ENCODE peak calls at places on chromosome 7, in nine cellular contexts. One of them, this sample, is unnamed.

GRCh38 chr7:2715341-2716231 is 27.6 kb downstream of the AMZ1 start:
- DNase-seq in tibial nerve: no peak
- DNase-seq in dorsolateral prefrontal cortex: no peak
- DNase-seq in sigmoid colon: no peak
- DNase-seq in endodermal cell: no peak
- DNase-seq in CD8-positive, alpha-beta T cell: no peak
- DNase-seq in brain microvascular endothelial cell: peak
- DNase-seq in cardiac muscle cell: peak
- DNase-seq in neural progenitor cell: no peak
- DNase-seq in this sample: no peak

GRCh38 chr7:99742737-99743394 is 7.9 kb upstream of the CYP3A7 start:
- DNase-seq in neural progenitor cell: no peak
- DNase-seq in tibial nerve: no peak
- DNase-seq in cardiac muscle cell: no peak
- DNase-seq in brain microvascular endothelial cell: no peak
- DNase-seq in sigmoid colon: no peak
- DNase-seq in endodermal cell: no peak
- DNase-seq in CD8-positive, alpha-beta T cell: no peak
- DNase-seq in dorsolateral prefrontal cortex: no peak
- DNase-seq in this sample: no peak

GRCh38 chr7:93817561-93817960 is 73.0 kb downstream of the TFPI2 start:
- DNase-seq in neural progenitor cell: no peak
- DNase-seq in tibial nerve: no peak
- DNase-seq in dorsolateral prefrontal cortex: no peak
- DNase-seq in cardiac muscle cell: no peak
- DNase-seq in endodermal cell: no peak
- DNase-seq in CD8-positive, alpha-beta T cell: no peak
- DNase-seq in brain microvascular endothelial cell: peak
- DNase-seq in sigmoid colon: no peak
- DNase-seq in this sample: no peak

GRCh38 chr7:149780056-149780455 is 6.7 kb upstream of the ZNF467 start:
- DNase-seq in tibial nerve: no peak
- DNase-seq in brain microvascular endothelial cell: no peak
- DNase-seq in endodermal cell: no peak
- DNase-seq in neural progenitor cell: no peak
- DNase-seq in cardiac muscle cell: no peak
- DNase-seq in sigmoid colon: no peak
- DNase-seq in dorsolateral prefrontal cortex: no peak
- DNase-seq in CD8-positive, alpha-beta T cell: no peak
- DNase-seq in this sample: no peak

GRCh38 chr7:135925205-135925604 is 52.0 kb downstream of the MTPN start:
- DNase-seq in neural progenitor cell: no peak
- DNase-seq in dorsolateral prefrontal cortex: no peak
- DNase-seq in CD8-positive, alpha-beta T cell: no peak
- DNase-seq in sigmoid colon: no peak
- DNase-seq in endodermal cell: no peak
- DNase-seq in cardiac muscle cell: no peak
- DNase-seq in tibial nerve: no peak
- DNase-seq in brain microvascular endothelial cell: peak
- DNase-seq in this sample: no peak

GRCh38 chr7:27351137-27351536 is 108.5 kb downstream of the EVX1 start:
- DNase-seq in brain microvascular endothelial cell: no peak
- DNase-seq in dorsolateral prefrontal cortex: no peak
- DNase-seq in tibial nerve: no peak
- DNase-seq in endodermal cell: no peak
- DNase-seq in cardiac muscle cell: no peak
- DNase-seq in neural progenitor cell: no peak
- DNase-seq in CD8-positive, alpha-beta T cell: no peak
- DNase-seq in sigmoid colon: no peak
- DNase-seq in this sample: no peak

GRCh38 chr7:24573008-24573553 is at the start of gene PALS2:
- DNase-seq in CD8-positive, alpha-beta T cell: peak
- DNase-seq in tibial nerve: peak
- DNase-seq in sigmoid colon: peak
- DNase-seq in dorsolateral prefrontal cortex: peak
- DNase-seq in brain microvascular endothelial cell: peak
- DNase-seq in neural progenitor cell: peak
- DNase-seq in cardiac muscle cell: peak
- DNase-seq in endodermal cell: peak
- DNase-seq in this sample: peak

GRCh38 chr7:16431646-16432424 is 10.5 kb upstream of the CRPPA start:
- DNase-seq in brain microvascular endothelial cell: no peak
- DNase-seq in CD8-positive, alpha-beta T cell: no peak
- DNase-seq in dorsolateral prefrontal cortex: no peak
- DNase-seq in cardiac muscle cell: peak
- DNase-seq in endodermal cell: peak
- DNase-seq in sigmoid colon: no peak
- DNase-seq in neural progenitor cell: peak
- DNase-seq in tibial nerve: peak
- DNase-seq in this sample: no peak

GRCh38 chr7:35831208-35831607 is 30.4 kb downstream of the SEPTIN7 start:
- DNase-seq in neural progenitor cell: peak
- DNase-seq in tibial nerve: no peak
- DNase-seq in sigmoid colon: no peak
- DNase-seq in CD8-positive, alpha-beta T cell: no peak
- DNase-seq in cardiac muscle cell: peak
- DNase-seq in endodermal cell: no peak
- DNase-seq in brain microvascular endothelial cell: no peak
- DNase-seq in dorsolateral prefrontal cortex: no peak
- DNase-seq in this sample: no peak

GRCh38 chr7:120473352-120473751 is 200.4 kb downstream of the KCND2 start:
- DNase-seq in endodermal cell: no peak
- DNase-seq in brain microvascular endothelial cell: no peak
- DNase-seq in cardiac muscle cell: no peak
- DNase-seq in tibial nerve: no peak
- DNase-seq in neural progenitor cell: no peak
- DNase-seq in dorsolateral prefrontal cortex: no peak
- DNase-seq in sigmoid colon: no peak
- DNase-seq in CD8-positive, alpha-beta T cell: no peak
- DNase-seq in this sample: peak

GRCh38 chr7:128883622-128884549 is 21.2 kb downstream of the ATP6V1F start:
- DNase-seq in sigmoid colon: peak
- DNase-seq in neural progenitor cell: peak
- DNase-seq in dorsolateral prefrontal cortex: peak
- DNase-seq in brain microvascular endothelial cell: peak
- DNase-seq in cardiac muscle cell: peak
- DNase-seq in CD8-positive, alpha-beta T cell: peak
- DNase-seq in endodermal cell: peak
- DNase-seq in tibial nerve: peak
- DNase-seq in this sample: peak

GRCh38 chr7:52079726-52080125 is 763.1 kb upstream of the COBL start:
- DNase-seq in cardiac muscle cell: no peak
- DNase-seq in brain microvascular endothelial cell: no peak
- DNase-seq in sigmoid colon: no peak
- DNase-seq in dorsolateral prefrontal cortex: no peak
- DNase-seq in neural progenitor cell: no peak
- DNase-seq in endodermal cell: no peak
- DNase-seq in tibial nerve: no peak
- DNase-seq in CD8-positive, alpha-beta T cell: no peak
- DNase-seq in this sample: no peak

GRCh38 chr7:158369866-158370265 is 217.8 kb downstream of the PTPRN2 start:
- DNase-seq in cardiac muscle cell: no peak
- DNase-seq in sigmoid colon: peak
- DNase-seq in neural progenitor cell: no peak
- DNase-seq in brain microvascular endothelial cell: no peak
- DNase-seq in CD8-positive, alpha-beta T cell: no peak
- DNase-seq in dorsolateral prefrontal cortex: peak
- DNase-seq in tibial nerve: no peak
- DNase-seq in endodermal cell: no peak
- DNase-seq in this sample: no peak

GRCh38 chr7:90540406-90540805 is 55.7 kb upstream of the CDK14 start:
- DNase-seq in dorsolateral prefrontal cortex: no peak
- DNase-seq in tibial nerve: no peak
- DNase-seq in cardiac muscle cell: no peak
- DNase-seq in endodermal cell: no peak
- DNase-seq in brain microvascular endothelial cell: no peak
- DNase-seq in CD8-positive, alpha-beta T cell: no peak
- DNase-seq in neural progenitor cell: no peak
- DNase-seq in sigmoid colon: no peak
- DNase-seq in this sample: no peak

GRCh38 chr7:142338633-142339501 is 81.0 kb upstream of the PRSS58 start:
- DNase-seq in brain microvascular endothelial cell: peak
- DNase-seq in endodermal cell: peak
- DNase-seq in dorsolateral prefrontal cortex: no peak
- DNase-seq in CD8-positive, alpha-beta T cell: no peak
- DNase-seq in sigmoid colon: no peak
- DNase-seq in neural progenitor cell: peak
- DNase-seq in cardiac muscle cell: peak
- DNase-seq in tibial nerve: peak
- DNase-seq in this sample: no peak
- H3K27ac ChIP-seq in brain microvascular endothelial cell: no peak
- H3K27ac ChIP-seq in endodermal cell: no peak
- H3K27ac ChIP-seq in dorsolateral prefrontal cortex: no peak
- H3K27ac ChIP-seq in CD8-positive, alpha-beta T cell: no peak
- H3K27ac ChIP-seq in sigmoid colon: no peak
- H3K27ac ChIP-seq in neural progenitor cell: no peak
- H3K27ac ChIP-seq in cardiac muscle cell: peak
- H3K27ac ChIP-seq in tibial nerve: no peak
- H3K27ac ChIP-seq in this sample: no peak

GRCh38 chr7:140042386-140042670 is 20.4 kb downstream of the PARP12 start:
- DNase-seq in cardiac muscle cell: no peak
- DNase-seq in endodermal cell: no peak
- DNase-seq in brain microvascular endothelial cell: no peak
- DNase-seq in neural progenitor cell: no peak
- DNase-seq in tibial nerve: no peak
- DNase-seq in dorsolateral prefrontal cortex: no peak
- DNase-seq in CD8-positive, alpha-beta T cell: no peak
- DNase-seq in sigmoid colon: no peak
- DNase-seq in this sample: no peak

GRCh38 chr7:140036224-140036651 is 26.5 kb downstream of the PARP12 start:
- DNase-seq in tibial nerve: no peak
- DNase-seq in sigmoid colon: no peak
- DNase-seq in endodermal cell: no peak
- DNase-seq in CD8-positive, alpha-beta T cell: no peak
- DNase-seq in brain microvascular endothelial cell: no peak
- DNase-seq in neural progenitor cell: no peak
- DNase-seq in dorsolateral prefrontal cortex: no peak
- DNase-seq in cardiac muscle cell: no peak
- DNase-seq in this sample: no peak

GRCh38 chr7:140041626-140042385 is 20.9 kb downstream of the PARP12 start:
- DNase-seq in cardiac muscle cell: no peak
- DNase-seq in tibial nerve: no peak
- DNase-seq in neural progenitor cell: no peak
- DNase-seq in brain microvascular endothelial cell: peak
- DNase-seq in endodermal cell: no peak
- DNase-seq in CD8-positive, alpha-beta T cell: no peak
- DNase-seq in sigmoid colon: no peak
- DNase-seq in dorsolateral prefrontal cortex: no peak
- DNase-seq in this sample: no peak

GRCh38 chr7:140039896-140040295 is 22.9 kb downstream of the PARP12 start:
- DNase-seq in tibial nerve: no peak
- DNase-seq in neural progenitor cell: no peak
- DNase-seq in brain microvascular endothelial cell: no peak
- DNase-seq in cardiac muscle cell: no peak
- DNase-seq in dorsolateral prefrontal cortex: no peak
- DNase-seq in sigmoid colon: no peak
- DNase-seq in endodermal cell: no peak
- DNase-seq in CD8-positive, alpha-beta T cell: no peak
- DNase-seq in this sample: no peak

DNA sequence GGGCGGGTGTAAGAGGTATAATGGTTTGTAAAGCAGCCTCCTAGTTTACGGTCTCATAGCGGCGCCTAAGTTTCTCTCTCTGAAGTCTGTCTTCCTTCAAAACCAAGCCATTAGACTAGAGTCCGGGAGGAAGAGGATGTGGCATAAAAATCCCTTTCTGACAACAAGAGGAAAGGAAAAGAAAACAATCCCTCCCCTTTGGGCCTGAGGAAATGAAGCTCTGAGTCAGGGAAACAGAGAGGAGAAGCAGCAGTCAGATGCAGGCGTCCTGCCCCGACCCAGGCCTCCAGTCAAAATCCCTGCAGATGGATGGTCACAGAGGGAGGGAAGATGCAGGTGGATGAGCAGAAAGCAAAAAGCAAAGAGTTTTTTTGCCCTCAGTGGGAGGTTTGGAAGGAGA is 23.7 kb downstream of the PARP12 start:
- DNase-seq in cardiac muscle cell: no peak
- DNase-seq in CD8-positive, alpha-beta T cell: no peak
- DNase-seq in tibial nerve: no peak
- DNase-seq in brain microvascular endothelial cell: no peak
- DNase-seq in sigmoid colon: no peak
- DNase-seq in dorsolateral prefrontal cortex: no peak
- DNase-seq in endodermal cell: no peak
- DNase-seq in neural progenitor cell: no peak
- DNase-seq in this sample: no peak
- H3K27ac ChIP-seq in cardiac muscle cell: no peak
- H3K27ac ChIP-seq in CD8-positive, alpha-beta T cell: no peak
- H3K27ac ChIP-seq in tibial nerve: no peak
- H3K27ac ChIP-seq in brain microvascular endothelial cell: no peak
- H3K27ac ChIP-seq in sigmoid colon: no peak
- H3K27ac ChIP-seq in dorsolateral prefrontal cortex: no peak
- H3K27ac ChIP-seq in endodermal cell: no peak
- H3K27ac ChIP-seq in neural progenitor cell: no peak
- H3K27ac ChIP-seq in this sample: no peak

DNA sequence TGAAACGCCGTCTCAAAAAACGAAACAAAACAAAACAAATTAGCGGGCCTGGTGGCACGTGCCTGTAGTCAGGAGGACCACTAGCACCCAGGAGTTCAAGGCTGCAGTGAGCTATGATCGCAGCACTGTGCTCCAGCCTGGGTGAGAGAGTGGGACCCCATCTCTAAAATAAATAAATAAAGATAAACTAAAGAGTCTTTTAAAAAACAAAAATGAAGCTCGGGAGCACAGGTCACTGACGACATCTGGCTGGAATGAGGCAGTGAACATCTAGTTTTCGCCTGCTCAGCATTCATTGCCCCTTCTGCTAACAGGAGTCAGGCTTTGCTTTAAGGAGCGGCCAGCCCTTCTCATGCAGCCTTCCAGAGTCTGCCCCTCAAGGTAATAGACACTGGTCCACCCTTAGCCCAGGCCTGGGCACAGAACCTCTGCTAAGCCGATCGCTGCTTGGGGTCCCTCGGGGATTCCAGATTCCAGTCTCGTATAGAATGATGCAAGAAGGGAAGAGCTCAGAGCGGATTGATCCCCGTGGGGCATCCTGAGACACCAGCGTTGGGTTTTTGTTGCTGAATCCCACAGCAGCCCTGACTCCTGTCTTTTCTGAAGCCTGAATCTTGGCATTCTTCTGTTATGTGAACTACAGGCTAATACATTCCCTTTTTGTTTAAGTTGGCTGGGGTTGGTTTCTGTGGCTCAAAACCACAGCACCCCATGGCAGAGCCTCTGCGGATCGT is 14.2 kb upstream of the FOXK1 start:
- DNase-seq in brain microvascular endothelial cell: peak
- DNase-seq in tibial nerve: no peak
- DNase-seq in dorsolateral prefrontal cortex: no peak
- DNase-seq in endodermal cell: no peak
- DNase-seq in neural progenitor cell: no peak
- DNase-seq in CD8-positive, alpha-beta T cell: no peak
- DNase-seq in sigmoid colon: peak
- DNase-seq in cardiac muscle cell: no peak
- DNase-seq in this sample: no peak
- H3K27ac ChIP-seq in brain microvascular endothelial cell: peak
- H3K27ac ChIP-seq in tibial nerve: peak
- H3K27ac ChIP-seq in dorsolateral prefrontal cortex: no peak
- H3K27ac ChIP-seq in endodermal cell: peak
- H3K27ac ChIP-seq in neural progenitor cell: no peak
- H3K27ac ChIP-seq in CD8-positive, alpha-beta T cell: no peak
- H3K27ac ChIP-seq in sigmoid colon: peak
- H3K27ac ChIP-seq in cardiac muscle cell: no peak
- H3K27ac ChIP-seq in this sample: no peak

GRCh38 chr7:157347217-157347904 is 10.6 kb downstream of the DNAJB6 start:
- DNase-seq in brain microvascular endothelial cell: peak
- DNase-seq in sigmoid colon: peak
- DNase-seq in dorsolateral prefrontal cortex: no peak
- DNase-seq in neural progenitor cell: no peak
- DNase-seq in cardiac muscle cell: no peak
- DNase-seq in endodermal cell: no peak
- DNase-seq in CD8-positive, alpha-beta T cell: no peak
- DNase-seq in tibial nerve: peak
- DNase-seq in this sample: no peak
- H3K27ac ChIP-seq in brain microvascular endothelial cell: peak
- H3K27ac ChIP-seq in sigmoid colon: peak
- H3K27ac ChIP-seq in dorsolateral prefrontal cortex: no peak
- H3K27ac ChIP-seq in neural progenitor cell: no peak
- H3K27ac ChIP-seq in cardiac muscle cell: no peak
- H3K27ac ChIP-seq in endodermal cell: no peak
- H3K27ac ChIP-seq in CD8-positive, alpha-beta T cell: no peak
- H3K27ac ChIP-seq in tibial nerve: no peak
- H3K27ac ChIP-seq in this sample: no peak

This sample was measured in caudate nucleus.